ENCODE peak calls at places on chromosomes 13 and 19, in eight cellular contexts. V is stimulated activated CD4-positive, alpha-beta T cell treated with anti-CD3 and anti-CD28 coated beads, TNF-alpha, amount 100 ng/mL, for 4 hours; B is NCI-H446 treated with DMSO at 0.1 percent for 48 hours; A is astrocyte of the spinal cord; F is frontal cortex; T is esophagus muscularis mucosa; P is cardiac muscle cell; C is T-cell. K is an unnamed sample.

GRCh38 chr13:70385852-70386251 is 277.6 kb upstream of the KLHL1 start:
- DNase-seq in V (no peak), B (no peak), A (no peak), F (no peak), T (no peak), P (no peak), C (no peak), K (no peak)

GRCh38 chr13:76086729-76087128 is 450.6 kb downstream of the LMO7 start:
- DNase-seq in V (no peak), B (no peak), A (no peak), F (no peak), T (no peak), P (no peak), C (no peak), K (no peak)

GRCh38 chr13:95533545-95534135 is 18.9 kb upstream of the CLDN10 start:
- DNase-seq in V (no peak), B (no peak), A (no peak), F (no peak), T (no peak), P (no peak), C (no peak), K (no peak)

GRCh38 chr19:13398780-13399726 is 107.2 kb downstream of the CACNA1A start:
- DNase-seq in V (no peak), B (no peak), A (peak), F (peak), T (no peak), P (peak), C (no peak), K (peak)

GRCh38 chr13:51832471-51833152 is 12.4 kb downstream of the TMEM272 start:
- DNase-seq in V (no peak), B (no peak), A (no peak), F (peak), T (no peak), P (peak), C (no peak), K (no peak)

GRCh38 chr19:52070496-52070895 is 21.9 kb upstream of the ZNF432 start:
- DNase-seq in V (no peak), B (no peak), A (peak), F (no peak), T (no peak), P (peak), C (no peak), K (no peak)

GRCh38 chr13:55266644-55267043 is 1874.1 kb upstream of the PRR20A start:
- DNase-seq in V (no peak), B (no peak), A (no peak), F (no peak), T (no peak), P (no peak), C (no peak), K (no peak)

GRCh38 chr19:7635670-7636069 is 1.2 kb upstream of the STXBP2 start:
- DNase-seq in V (no peak), B (no peak), A (no peak), F (no peak), T (no peak), P (no peak), C (no peak), K (no peak)

GRCh38 chr13:41428155-41428554 is 29.2 kb upstream of the RGCC start:
- DNase-seq in V (no peak), B (no peak), A (no peak), F (peak), T (no peak), P (peak), C (peak), K (no peak)

GRCh38 chr13:100707818-100708740 is 33.5 kb upstream of the TMTC4 start:
- DNase-seq in V (no peak), B (no peak), A (peak), F (no peak), T (no peak), P (peak), C (no peak), K (peak)

GRCh38 chr19:34936184-34936583 is 9.5 kb downstream of the ZNF30 start:
- DNase-seq in V (no peak), B (no peak), A (no peak), F (no peak), T (no peak), P (no peak), C (no peak), K (no peak)

GRCh38 chr19:48844472-48844871 is 8.2 kb upstream of the HSD17B14 start:
- DNase-seq in V (no peak), B (peak), A (peak), F (no peak), T (no peak), P (peak), C (no peak), K (no peak)

GRCh38 chr19:1465191-1466016 is 13.6 kb downstream of the C19orf25 start:
- DNase-seq in V (no peak), B (no peak), A (no peak), F (no peak), T (no peak), P (no peak), C (no peak), K (no peak)

GRCh38 chr13:91768746-91769145 is 370.3 kb downstream of the GPC5 start:
- DNase-seq in V (no peak), B (no peak), A (no peak), F (no peak), T (no peak), P (no peak), C (no peak), K (no peak)

GRCh38 chr19:2385053-2385721 is 25.1 kb downstream of the TMPRSS9 start:
- DNase-seq in V (no peak), B (peak), A (peak), F (no peak), T (no peak), P (peak), C (no peak), K (peak)

GRCh38 chr13:47656651-47657050 is 344.4 kb downstream of the SUCLA2 start:
- DNase-seq in V (no peak), B (no peak), A (no peak), F (no peak), T (no peak), P (no peak), C (no peak), K (no peak)

GRCh38 chr13:44273991-44274810 is 99.4 kb upstream of the SERP2 start:
- DNase-seq in V (no peak), B (no peak), A (peak), F (no peak), T (no peak), P (peak), C (no peak), K (no peak)

GRCh38 chr13:79225487-79226232 is 180.4 kb downstream of the RBM26 start:
- DNase-seq in V (no peak), B (no peak), A (no peak), F (no peak), T (no peak), P (no peak), C (no peak), K (no peak)

K was measured in kidney epithelial cell.